ENCODE peak calls at places on chromosomes 3 and 15, in four cellular contexts. I is stomach, H is MCF 10A, K is GM12865. W is an unnamed sample.

GRCh38 chr3:186316666-186317260 is 45.3 kb downstream of the DGKG start:
- DNase-seq in I (no peak), H (no peak), K (no peak), W (no peak)

GRCh38 chr15:77596821-77597803 is 35.6 kb downstream of the LINGO1 start:
- DNase-seq in I (no peak), H (no peak), K (no peak), W (no peak)

GRCh38 chr3:15611018-15611417 is 9.5 kb downstream of the BTD start:
- DNase-seq in I (peak; percentile 53), H (no peak), K (no peak), W (no peak)

GRCh38 chr3:156641261-156641975 is 33.0 kb upstream of the TIPARP start:
- DNase-seq in I (no peak), H (no peak), K (no peak), W (no peak)

GRCh38 chr3:117622130-117622841 is 912.7 kb downstream of the TUSC7 start:
- DNase-seq in I (no peak), H (peak; percentile 68), K (no peak), W (no peak)

GRCh38 chr15:61736792-61737191 is 323.5 kb downstream of the VPS13C start:
- DNase-seq in I (no peak), H (no peak), K (no peak), W (no peak)

GRCh38 chr3:147945968-147946519 is 536.9 kb downstream of the ZIC1 start:
- DNase-seq in I (no peak), H (peak; percentile 54), K (peak; percentile 69), W (no peak)

GRCh38 chr3:37377670-37378069 is 203.3 kb upstream of the LRRFIP2 start:
- DNase-seq in I (no peak), H (no peak), K (no peak), W (no peak)

GRCh38 chr3:22225161-22225560 is 474.2 kb upstream of the ZNF385D start:
- DNase-seq in I (no peak), H (no peak), K (no peak), W (no peak)

GRCh38 chr3:99789322-99789721 is 28.3 kb upstream of the CMSS1 start:
- DNase-seq in I (no peak), H (peak; percentile 66), K (peak; percentile 53), W (no peak)

GRCh38 chr3:126136428-126137220 is 43.8 kb downstream of the ALDH1L1 start:
- DNase-seq in I (peak; percentile 15), H (no peak), K (no peak), W (peak; percentile 51)

DNA sequence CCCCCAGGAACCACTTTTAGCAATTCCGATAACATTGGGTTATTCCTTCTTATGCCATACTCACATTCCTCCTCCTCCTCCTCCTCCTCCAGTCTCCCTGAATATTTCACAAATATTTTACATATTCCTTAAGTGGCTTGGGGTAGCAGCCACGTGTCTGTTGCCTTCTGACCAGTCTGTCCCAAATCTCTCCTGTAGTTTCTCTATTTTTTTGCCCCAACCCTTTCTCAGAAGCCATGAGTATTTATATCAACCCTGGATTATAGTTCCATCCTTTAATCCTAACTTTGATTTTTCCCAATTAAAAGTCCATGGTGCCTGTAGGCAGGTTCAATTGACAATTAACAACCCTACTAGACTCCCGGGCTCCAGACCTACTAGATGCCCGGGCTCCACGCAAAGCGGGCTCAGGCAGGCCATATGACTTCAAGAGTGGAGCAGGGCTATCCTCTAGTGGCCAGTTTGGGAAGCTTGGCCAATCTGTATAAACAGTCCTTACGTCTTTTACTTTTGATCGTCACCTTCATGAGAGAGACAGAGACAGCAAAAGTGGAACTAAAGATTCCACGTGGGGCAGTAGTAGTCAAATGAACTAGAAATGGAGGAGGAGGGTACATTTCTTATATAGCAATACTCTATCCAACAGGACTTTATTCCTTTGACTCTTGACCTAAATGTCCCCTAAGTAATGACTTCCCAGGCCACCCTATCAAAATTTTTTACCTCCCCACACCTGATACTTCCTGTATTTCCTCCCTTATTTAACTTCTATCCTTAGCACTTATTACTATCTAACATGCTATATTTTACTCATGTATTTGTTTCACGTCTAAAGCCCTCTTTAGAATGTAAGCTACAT is 69.7 kb downstream of the USF3 start:
- DNase-seq in I (peak; percentile 44), H (peak; percentile 74), K (peak; percentile 49), W (no peak)
- TF ChIP-seq CTCF in I (peak; percentile 72), H (peak; percentile 90), K (peak; percentile 53), W (peak; percentile 86)

GRCh38 chr3:53674582-53674981 is 171.6 kb downstream of the CHDH start:
- DNase-seq in I (no peak), H (no peak), K (no peak), W (no peak)

GRCh38 chr3:53680026-53680425 is 166.2 kb downstream of the CHDH start:
- DNase-seq in I (no peak), H (no peak), K (no peak), W (no peak)

GRCh38 chr3:53675022-53675697 is 171.1 kb downstream of the CHDH start:
- DNase-seq in I (no peak), H (no peak), K (no peak), W (no peak)

GRCh38 chr3:53675942-53676341 is 170.3 kb downstream of the CHDH start:
- DNase-seq in I (no peak), H (no peak), K (no peak), W (no peak)

DNA sequence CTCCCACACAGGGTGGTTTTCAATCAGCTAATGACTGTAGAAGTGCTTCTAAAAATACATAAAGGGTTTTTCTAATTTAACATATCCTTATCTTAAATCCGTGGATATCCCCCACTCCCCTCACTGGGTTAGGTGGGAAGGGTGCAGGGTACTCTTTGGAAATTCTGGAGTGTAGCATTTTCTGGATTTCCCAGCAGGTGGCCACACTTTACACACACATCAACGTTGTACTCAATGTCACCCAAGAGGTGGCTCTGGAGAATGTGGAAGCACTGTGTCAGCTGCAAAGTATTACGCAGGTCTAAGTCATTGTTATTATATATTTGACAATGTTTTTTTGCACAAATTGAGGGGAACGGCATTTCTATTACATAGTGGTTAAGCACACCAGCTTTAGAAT is 168.8 kb downstream of the CHDH start:
- DNase-seq in I (no peak), H (peak; percentile 12), K (peak; percentile 9), W (no peak)
- TF ChIP-seq CTCF in I (no peak), H (no peak), K (no peak), W (no peak)

GRCh38 chr15:72999586-72999985 is 52.7 kb upstream of the NEO1 start:
- DNase-seq in I (no peak), H (no peak), K (no peak), W (no peak)
- TF ChIP-seq CTCF in I (no peak), H (no peak), K (no peak), W (no peak)

DNA sequence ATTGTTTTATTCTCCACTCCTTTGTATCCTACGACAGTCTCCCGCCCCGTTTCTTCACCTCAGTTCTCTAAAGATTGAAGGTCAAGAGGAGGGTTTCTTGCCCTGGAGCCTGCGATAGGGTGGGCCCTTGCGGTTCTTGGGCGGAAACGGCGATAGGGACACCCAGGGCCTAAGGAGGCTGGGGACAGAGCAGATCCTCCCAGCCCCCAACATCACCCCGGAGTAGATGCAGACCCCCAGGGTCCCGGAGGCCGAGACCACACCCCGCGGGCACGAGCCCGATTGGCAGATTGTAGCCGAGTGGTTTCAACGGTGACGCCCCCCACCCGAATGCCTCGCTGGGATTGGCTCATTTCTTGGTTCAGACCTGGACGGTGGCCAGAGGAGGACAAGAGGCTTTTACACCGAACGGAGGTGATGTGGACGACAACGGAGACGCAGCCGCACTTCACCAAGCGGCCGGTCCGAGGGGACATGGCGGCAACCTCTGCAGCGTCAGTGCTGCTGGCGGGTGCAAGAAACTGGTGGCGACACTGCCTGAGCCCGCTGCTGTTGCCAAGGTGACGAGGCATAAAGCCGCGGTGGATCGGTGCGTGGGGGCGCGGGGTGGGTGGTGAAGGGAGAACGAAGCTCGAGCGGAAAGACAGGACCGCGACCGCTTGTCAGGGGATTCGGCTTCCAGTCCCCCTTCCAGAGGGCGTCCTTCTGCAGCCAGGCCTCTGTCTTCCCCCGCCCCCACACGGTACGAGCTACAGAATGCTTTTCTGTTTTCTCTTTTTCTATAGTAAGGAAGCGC is 19.0 kb upstream of the MCF2L2 start:
- DNase-seq in I (peak; percentile 82), H (peak; percentile 92), K (peak; percentile 91), W (peak; percentile 93)
- TF ChIP-seq CTCF in I (no peak), H (no peak), K (no peak), W (no peak)

DNA sequence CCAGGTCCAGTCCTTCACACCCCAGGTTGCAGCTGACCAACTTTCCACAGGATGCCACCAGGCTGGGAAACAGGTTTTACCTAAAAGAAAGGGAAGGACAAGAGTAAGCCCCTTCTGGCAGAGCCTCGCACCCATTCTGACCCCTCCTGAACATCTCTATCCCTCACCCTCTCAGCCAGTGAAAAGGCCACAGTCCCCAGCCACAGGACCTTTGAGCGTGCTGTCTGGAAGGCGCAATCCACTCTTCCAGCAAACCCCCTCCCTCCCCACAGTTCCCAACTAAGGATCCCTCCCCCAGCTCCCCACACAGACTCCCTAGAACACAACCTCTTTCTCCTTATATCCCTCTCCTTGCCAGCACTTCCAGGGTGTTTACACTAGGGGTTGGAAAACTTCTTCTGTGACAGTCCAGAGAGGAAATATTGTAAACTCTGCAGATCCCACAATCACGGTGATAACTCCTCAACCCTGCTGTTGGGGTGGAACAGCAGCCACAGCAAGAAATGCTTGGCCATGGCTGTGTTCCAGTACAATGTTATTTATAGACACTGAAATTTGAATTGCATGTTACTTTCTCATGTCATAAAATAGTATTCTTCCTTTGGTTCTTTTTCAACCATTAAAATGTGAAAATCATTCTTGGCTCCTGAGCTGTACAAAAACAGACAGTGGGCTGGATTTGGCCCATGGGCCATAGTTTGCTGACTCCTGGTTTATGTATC is 36.0 kb downstream of the FAM174B start:
- DNase-seq in I (no peak), H (no peak), K (no peak), W (no peak)
- TF ChIP-seq CTCF in I (no peak), H (no peak), K (no peak), W (no peak)